ENCODE peak calls at places on chromosomes 13 and 19, in five cellular contexts. W is A673, D is fibroblast of lung, U is DND-41, Z is PC-3. Q is an unnamed sample.

GRCh38 chr13:43239441-43239840 is 216.1 kb downstream of the DNAJC15 start:
- DNase-seq in W (no peak), D (no peak), U (no peak), Z (no peak), Q (no peak)

GRCh38 chr19:6312018-6312417 is 21.4 kb downstream of the ACER1 start:
- DNase-seq in W (no peak), D (no peak), U (no peak), Z (peak; percentile 13), Q (no peak)

GRCh38 chr19:5949792-5950305 is 28.1 kb downstream of the RANBP3 start:
- DNase-seq in W (no peak), D (no peak), U (no peak), Z (no peak), Q (no peak)

GRCh38 chr19:58409010-58409790 is 751 bp downstream of the ZNF584 start:
- DNase-seq in W (peak; percentile 59), D (no peak), U (peak; percentile 60), Z (peak; percentile 56), Q (no peak)

GRCh38 chr19:35357867-35358573 is at the start of gene FFAR3:
- DNase-seq in W (peak; percentile 88), D (no peak), U (peak; percentile 5), Z (no peak), Q (no peak)

GRCh38 chr13:87661471-87661870 is 9.7 kb upstream of the SLITRK5 start:
- DNase-seq in W (peak; percentile 56), D (peak; percentile 80), U (no peak), Z (peak; percentile 70), Q (no peak)

GRCh38 chr13:110557610-110558305 is 3.8 kb downstream of the RAB20 start:
- DNase-seq in W (no peak), D (no peak), U (no peak), Z (no peak), Q (no peak)

GRCh38 chr13:56975647-56976046 is 165.1 kb upstream of the PRR20A start:
- DNase-seq in W (no peak), D (no peak), U (no peak), Z (no peak), Q (no peak)

GRCh38 chr19:28393574-28394336 is 819.2 kb downstream of the UQCRFS1 start:
- DNase-seq in W (no peak), D (no peak), U (peak; percentile 79), Z (no peak), Q (no peak)

GRCh38 chr13:78022164-78022877 is 103.7 kb upstream of the EDNRB start:
- DNase-seq in W (peak; percentile 78), D (peak; percentile 68), U (peak; percentile 69), Z (peak; percentile 59), Q (peak; percentile 60)

GRCh38 chr19:8302734-8303133 is 5.4 kb downstream of the CD320 start:
- DNase-seq in W (no peak), D (no peak), U (peak; percentile 4), Z (no peak), Q (no peak)

GRCh38 chr13:28336193-28336657 is 158.7 kb downstream of the FLT1 start:
- DNase-seq in W (peak; percentile 65), D (peak; percentile 18), U (no peak), Z (no peak), Q (no peak)

GRCh38 chr19:7874080-7874856 is at the start of gene PRR36:
- DNase-seq in W (peak; percentile 58), D (no peak), U (peak; percentile 53), Z (peak; percentile 80), Q (no peak)

GRCh38 chr13:74040200-74040599 is 94.0 kb downstream of the KLF12 start:
- DNase-seq in W (peak; percentile 58), D (peak; percentile 19), U (peak; percentile 45), Z (peak; percentile 31), Q (no peak)

GRCh38 chr19:33587150-33587549 is 34.6 kb upstream of the CHST8 start:
- DNase-seq in W (no peak), D (no peak), U (no peak), Z (no peak), Q (no peak)

GRCh38 chr19:8370176-8371010 is 6.4 kb downstream of the ANGPTL4 start:
- DNase-seq in W (no peak), D (no peak), U (no peak), Z (no peak), Q (no peak)

GRCh38 chr19:40506099-40506498 is 39.3 kb downstream of the SPTBN4 start:
- DNase-seq in W (no peak), D (no peak), U (no peak), Z (no peak), Q (no peak)

GRCh38 chr13:72666391-72666790 is 61.0 kb downstream of the MZT1 start:
- DNase-seq in W (no peak), D (no peak), U (no peak), Z (no peak), Q (no peak)

GRCh38 chr19:12786149-12786870 is 5.0 kb upstream of the JUNB start:
- DNase-seq in W (no peak), D (no peak), U (no peak), Z (peak; percentile 75), Q (no peak)

GRCh38 chr19:46791944-46792343 is 3.5 kb upstream of the SLC1A5 start:
- DNase-seq in W (peak; percentile 54), D (no peak), U (peak; percentile 81), Z (no peak), Q (no peak)

GRCh38 chr13:101747039-101747438 is 294.6 kb downstream of the ITGBL1 start:
- DNase-seq in W (no peak), D (no peak), U (no peak), Z (no peak), Q (no peak)

GRCh38 chr13:32905864-32906180 is 110.4 kb upstream of the KL start:
- DNase-seq in W (no peak), D (peak; percentile 56), U (no peak), Z (no peak), Q (no peak)

GRCh38 chr19:35856546-35857149 is at the start of gene KIRREL2:
- DNase-seq in W (peak; percentile 21), D (no peak), U (peak; percentile 76), Z (no peak), Q (no peak)

GRCh38 chr13:40026741-40027140 is 371.3 kb downstream of the COG6 start:
- DNase-seq in W (no peak), D (no peak), U (no peak), Z (no peak), Q (no peak)

GRCh38 chr19:42498387-42498786 is 29.9 kb downstream of the CEACAM1 start:
- DNase-seq in W (no peak), D (no peak), U (no peak), Z (no peak), Q (no peak)
- H3K27ac ChIP-seq in W (no peak overlapping the region), D (no peak overlapping the region), U (no peak overlapping the region), Z (no peak overlapping the region), Q (no peak overlapping the region)

GRCh38 chr19:1779604-1779973 is 26.3 kb downstream of the ONECUT3 start:
- DNase-seq in W (no peak), D (no peak), U (no peak), Z (no peak), Q (no peak)
- TF ChIP-seq EZH2 in W (no peak), D (no peak), U (no peak), Z (no peak), Q (no peak)

GRCh38 chr13:36345438-36346221 is 564 bp downstream of the SPART start:
- DNase-seq in W (peak; percentile 88), D (peak; percentile 87), U (no peak), Z (no peak), Q (peak; percentile 83)
- H3K27ac ChIP-seq in W (peak overlapping the region; percentile 98), D (peak overlapping the region; percentile 100), U (no peak overlapping the region), Z (no peak overlapping the region), Q (peak overlapping the region; percentile 96)

GRCh38 chr19:10510301-10510802 is 6.9 kb downstream of the S1PR5 start:
- DNase-seq in W (peak; percentile 24), D (no peak), U (peak; percentile 47), Z (peak; percentile 50), Q (peak; percentile 72)
- TF ChIP-seq EZH2 in W (no peak), D (no peak), U (no peak), Z (no peak), Q (no peak)

GRCh38 chr13:91805605-91806004 is 407.2 kb downstream of the GPC5 start:
- DNase-seq in W (peak; percentile 17), D (no peak), U (no peak), Z (peak; percentile 4), Q (no peak)
- H3K27ac ChIP-seq in W (no peak overlapping the region), D (no peak overlapping the region), U (no peak overlapping the region), Z (no peak overlapping the region), Q (no peak overlapping the region)

GRCh38 chr19:2722541-2723344 is 1.6 kb upstream of the DIRAS1 start:
- DNase-seq in W (no peak), D (peak; percentile 82), U (no peak), Z (peak; percentile 54), Q (peak; percentile 62)

GRCh38 chr19:2720777-2721569 is at the start of gene DIRAS1:
- DNase-seq in W (no peak), D (no peak), U (no peak), Z (no peak), Q (no peak)

GRCh38 chr19:2723345-2723715 is 2.2 kb upstream of the DIRAS1 start:
- DNase-seq in W (no peak), D (no peak), U (no peak), Z (no peak), Q (no peak)

GRCh38 chr19:2719910-2720776 is 1.0 kb downstream of the DIRAS1 start:
- DNase-seq in W (peak; percentile 60), D (peak; percentile 27), U (no peak), Z (no peak), Q (no peak)

GRCh38 chr19:2721570-2722540 is 683 bp upstream of the DIRAS1 start:
- DNase-seq in W (no peak), D (no peak), U (no peak), Z (no peak), Q (no peak)
- TF ChIP-seq EZH2 in W (no peak), D (peak; percentile 60), U (no peak), Z (no peak), Q (peak; percentile 65)

GRCh38 chr19:10975374-10976036 is 14.7 kb downstream of the SMARCA4 start:
- DNase-seq in W (no peak), D (peak; percentile 59), U (no peak), Z (no peak), Q (no peak)
- H3K27ac ChIP-seq in W (no peak overlapping the region), D (peak overlapping the region; percentile 43), U (no peak overlapping the region), Z (no peak overlapping the region), Q (no peak overlapping the region)

Q was measured in mammary epithelial cell.